ENCODE peak calls at places on chromosomes 16 and 17, in ten cellular contexts. One of them, this sample, is unnamed.

GRCh38 chr17:65182233-65182632 is 45.1 kb downstream of the RGS9 start:
- DNase-seq in fibroblast of villous mesenchyme: no peak
- DNase-seq in ovary: no peak
- DNase-seq in activated T-helper 1 cell treated with anti-CD3 and anti-CD28 coated beads, Interleukin-12 subunit alpha, Interleukin-12 subunit beta, Interleukin-2, Interleukin-4 antibody, amounts not matched to agents 30 ng/mL and 10 ng/mL and 1 ng/mL, durations not matched to agents 14 hours and 24 hours and 36 hours: no peak
- DNase-seq in COLO829: no peak
- DNase-seq in Caki2: no peak
- DNase-seq in HCEC 1CT: no peak
- DNase-seq in neural crest cell: no peak
- DNase-seq in COR-L47: no peak
- DNase-seq in type B pancreatic cell: no peak
- DNase-seq in this sample: no peak

GRCh38 chr17:40695874-40696472 is 7.6 kb downstream of the KRT24 start:
- DNase-seq in fibroblast of villous mesenchyme: no peak
- DNase-seq in ovary: no peak
- DNase-seq in activated T-helper 1 cell treated with anti-CD3 and anti-CD28 coated beads, Interleukin-12 subunit alpha, Interleukin-12 subunit beta, Interleukin-2, Interleukin-4 antibody, amounts not matched to agents 30 ng/mL and 10 ng/mL and 1 ng/mL, durations not matched to agents 14 hours and 24 hours and 36 hours: no peak
- DNase-seq in COLO829: no peak
- DNase-seq in Caki2: peak; percentile 23
- DNase-seq in HCEC 1CT: no peak
- DNase-seq in neural crest cell: no peak
- DNase-seq in COR-L47: no peak
- DNase-seq in type B pancreatic cell: no peak
- DNase-seq in this sample: no peak

GRCh38 chr16:80989801-80990200 is 16.9 kb downstream of the CMC2 start:
- DNase-seq in fibroblast of villous mesenchyme: no peak
- DNase-seq in ovary: no peak
- DNase-seq in activated T-helper 1 cell treated with anti-CD3 and anti-CD28 coated beads, Interleukin-12 subunit alpha, Interleukin-12 subunit beta, Interleukin-2, Interleukin-4 antibody, amounts not matched to agents 30 ng/mL and 10 ng/mL and 1 ng/mL, durations not matched to agents 14 hours and 24 hours and 36 hours: no peak
- DNase-seq in COLO829: peak; percentile 24
- DNase-seq in Caki2: no peak
- DNase-seq in HCEC 1CT: peak; percentile 11
- DNase-seq in neural crest cell: no peak
- DNase-seq in COR-L47: no peak
- DNase-seq in type B pancreatic cell: no peak
- DNase-seq in this sample: no peak

GRCh38 chr16:72371307-72372081 is 199.5 kb upstream of the PMFBP1 start:
- DNase-seq in fibroblast of villous mesenchyme: peak; percentile 84
- DNase-seq in ovary: no peak
- DNase-seq in activated T-helper 1 cell treated with anti-CD3 and anti-CD28 coated beads, Interleukin-12 subunit alpha, Interleukin-12 subunit beta, Interleukin-2, Interleukin-4 antibody, amounts not matched to agents 30 ng/mL and 10 ng/mL and 1 ng/mL, durations not matched to agents 14 hours and 24 hours and 36 hours: no peak
- DNase-seq in COLO829: peak; percentile 13
- DNase-seq in Caki2: peak; percentile 95
- DNase-seq in HCEC 1CT: peak; percentile 24
- DNase-seq in neural crest cell: no peak
- DNase-seq in COR-L47: no peak
- DNase-seq in type B pancreatic cell: no peak
- DNase-seq in this sample: no peak

GRCh38 chr17:38579934-38580333 is 25.8 kb downstream of the SRCIN1 start:
- DNase-seq in fibroblast of villous mesenchyme: peak; percentile 10
- DNase-seq in ovary: no peak
- DNase-seq in activated T-helper 1 cell treated with anti-CD3 and anti-CD28 coated beads, Interleukin-12 subunit alpha, Interleukin-12 subunit beta, Interleukin-2, Interleukin-4 antibody, amounts not matched to agents 30 ng/mL and 10 ng/mL and 1 ng/mL, durations not matched to agents 14 hours and 24 hours and 36 hours: no peak
- DNase-seq in COLO829: peak; percentile 66
- DNase-seq in Caki2: peak; percentile 68
- DNase-seq in HCEC 1CT: peak; percentile 36
- DNase-seq in neural crest cell: no peak
- DNase-seq in COR-L47: peak; percentile 94
- DNase-seq in type B pancreatic cell: no peak
- DNase-seq in this sample: no peak

GRCh38 chr17:9402590-9403199 is 172.9 kb downstream of the STX8 start:
- DNase-seq in fibroblast of villous mesenchyme: peak; percentile 35
- DNase-seq in ovary: no peak
- DNase-seq in activated T-helper 1 cell treated with anti-CD3 and anti-CD28 coated beads, Interleukin-12 subunit alpha, Interleukin-12 subunit beta, Interleukin-2, Interleukin-4 antibody, amounts not matched to agents 30 ng/mL and 10 ng/mL and 1 ng/mL, durations not matched to agents 14 hours and 24 hours and 36 hours: peak; percentile 9
- DNase-seq in COLO829: peak; percentile 25
- DNase-seq in Caki2: peak; percentile 19
- DNase-seq in HCEC 1CT: peak; percentile 48
- DNase-seq in neural crest cell: peak; percentile 38
- DNase-seq in COR-L47: no peak
- DNase-seq in type B pancreatic cell: no peak
- DNase-seq in this sample: peak; percentile 4

GRCh38 chr16:57091990-57092785 is at the start of gene CPNE2:
- DNase-seq in fibroblast of villous mesenchyme: peak; percentile 60
- DNase-seq in ovary: peak; percentile 77
- DNase-seq in activated T-helper 1 cell treated with anti-CD3 and anti-CD28 coated beads, Interleukin-12 subunit alpha, Interleukin-12 subunit beta, Interleukin-2, Interleukin-4 antibody, amounts not matched to agents 30 ng/mL and 10 ng/mL and 1 ng/mL, durations not matched to agents 14 hours and 24 hours and 36 hours: peak; percentile 34
- DNase-seq in COLO829: no peak
- DNase-seq in Caki2: peak; percentile 65
- DNase-seq in HCEC 1CT: peak; percentile 25
- DNase-seq in neural crest cell: peak; percentile 46
- DNase-seq in COR-L47: peak; percentile 25
- DNase-seq in type B pancreatic cell: no peak
- DNase-seq in this sample: no peak

GRCh38 chr16:68503334-68503733 is 35.8 kb upstream of the ZFP90 start:
- DNase-seq in fibroblast of villous mesenchyme: no peak
- DNase-seq in ovary: no peak
- DNase-seq in activated T-helper 1 cell treated with anti-CD3 and anti-CD28 coated beads, Interleukin-12 subunit alpha, Interleukin-12 subunit beta, Interleukin-2, Interleukin-4 antibody, amounts not matched to agents 30 ng/mL and 10 ng/mL and 1 ng/mL, durations not matched to agents 14 hours and 24 hours and 36 hours: no peak
- DNase-seq in COLO829: no peak
- DNase-seq in Caki2: no peak
- DNase-seq in HCEC 1CT: peak; percentile 52
- DNase-seq in neural crest cell: no peak
- DNase-seq in COR-L47: no peak
- DNase-seq in type B pancreatic cell: no peak
- DNase-seq in this sample: no peak

GRCh38 chr17:1413281-1413791 is 13.3 kb upstream of the YWHAE start:
- DNase-seq in fibroblast of villous mesenchyme: peak; percentile 79
- DNase-seq in ovary: peak; percentile 22
- DNase-seq in activated T-helper 1 cell treated with anti-CD3 and anti-CD28 coated beads, Interleukin-12 subunit alpha, Interleukin-12 subunit beta, Interleukin-2, Interleukin-4 antibody, amounts not matched to agents 30 ng/mL and 10 ng/mL and 1 ng/mL, durations not matched to agents 14 hours and 24 hours and 36 hours: no peak
- DNase-seq in COLO829: no peak
- DNase-seq in Caki2: peak; percentile 90
- DNase-seq in HCEC 1CT: peak; percentile 71
- DNase-seq in neural crest cell: no peak
- DNase-seq in COR-L47: peak; percentile 71
- DNase-seq in type B pancreatic cell: no peak
- DNase-seq in this sample: no peak

GRCh38 chr16:25108054-25108453 is 3.5 kb upstream of the LCMT1 start:
- DNase-seq in fibroblast of villous mesenchyme: no peak
- DNase-seq in ovary: no peak
- DNase-seq in activated T-helper 1 cell treated with anti-CD3 and anti-CD28 coated beads, Interleukin-12 subunit alpha, Interleukin-12 subunit beta, Interleukin-2, Interleukin-4 antibody, amounts not matched to agents 30 ng/mL and 10 ng/mL and 1 ng/mL, durations not matched to agents 14 hours and 24 hours and 36 hours: no peak
- DNase-seq in COLO829: no peak
- DNase-seq in Caki2: peak; percentile 28
- DNase-seq in HCEC 1CT: no peak
- DNase-seq in neural crest cell: no peak
- DNase-seq in COR-L47: no peak
- DNase-seq in type B pancreatic cell: no peak
- DNase-seq in this sample: peak; percentile 19

GRCh38 chr17:7582401-7583252 is 1.0 kb upstream of the MPDU1 start:
- DNase-seq in fibroblast of villous mesenchyme: no peak
- DNase-seq in ovary: no peak
- DNase-seq in activated T-helper 1 cell treated with anti-CD3 and anti-CD28 coated beads, Interleukin-12 subunit alpha, Interleukin-12 subunit beta, Interleukin-2, Interleukin-4 antibody, amounts not matched to agents 30 ng/mL and 10 ng/mL and 1 ng/mL, durations not matched to agents 14 hours and 24 hours and 36 hours: no peak
- DNase-seq in COLO829: no peak
- DNase-seq in Caki2: no peak
- DNase-seq in HCEC 1CT: no peak
- DNase-seq in neural crest cell: no peak
- DNase-seq in COR-L47: no peak
- DNase-seq in type B pancreatic cell: no peak
- DNase-seq in this sample: no peak

GRCh38 chr16:89905511-89906140 is 13.0 kb upstream of the MC1R start:
- DNase-seq in fibroblast of villous mesenchyme: no peak
- DNase-seq in ovary: peak; percentile 16
- DNase-seq in activated T-helper 1 cell treated with anti-CD3 and anti-CD28 coated beads, Interleukin-12 subunit alpha, Interleukin-12 subunit beta, Interleukin-2, Interleukin-4 antibody, amounts not matched to agents 30 ng/mL and 10 ng/mL and 1 ng/mL, durations not matched to agents 14 hours and 24 hours and 36 hours: no peak
- DNase-seq in COLO829: peak; percentile 60
- DNase-seq in Caki2: no peak
- DNase-seq in HCEC 1CT: no peak
- DNase-seq in neural crest cell: no peak
- DNase-seq in COR-L47: no peak
- DNase-seq in type B pancreatic cell: no peak
- DNase-seq in this sample: no peak

GRCh38 chr16:84739349-84740124 is 39.7 kb downstream of the USP10 start:
- DNase-seq in fibroblast of villous mesenchyme: peak; percentile 96
- DNase-seq in ovary: no peak
- DNase-seq in activated T-helper 1 cell treated with anti-CD3 and anti-CD28 coated beads, Interleukin-12 subunit alpha, Interleukin-12 subunit beta, Interleukin-2, Interleukin-4 antibody, amounts not matched to agents 30 ng/mL and 10 ng/mL and 1 ng/mL, durations not matched to agents 14 hours and 24 hours and 36 hours: no peak
- DNase-seq in COLO829: no peak
- DNase-seq in Caki2: no peak
- DNase-seq in HCEC 1CT: peak; percentile 96
- DNase-seq in neural crest cell: no peak
- DNase-seq in COR-L47: no peak
- DNase-seq in type B pancreatic cell: no peak
- DNase-seq in this sample: no peak

GRCh38 chr17:62668091-62668804 is 40.8 kb downstream of the MRC2 start:
- DNase-seq in fibroblast of villous mesenchyme: no peak
- DNase-seq in ovary: no peak
- DNase-seq in activated T-helper 1 cell treated with anti-CD3 and anti-CD28 coated beads, Interleukin-12 subunit alpha, Interleukin-12 subunit beta, Interleukin-2, Interleukin-4 antibody, amounts not matched to agents 30 ng/mL and 10 ng/mL and 1 ng/mL, durations not matched to agents 14 hours and 24 hours and 36 hours: no peak
- DNase-seq in COLO829: no peak
- DNase-seq in Caki2: no peak
- DNase-seq in HCEC 1CT: no peak
- DNase-seq in neural crest cell: no peak
- DNase-seq in COR-L47: no peak
- DNase-seq in type B pancreatic cell: no peak
- DNase-seq in this sample: no peak

GRCh38 chr17:37608369-37609169 is 649 bp downstream of the SYNRG start:
- DNase-seq in fibroblast of villous mesenchyme: peak; percentile 51
- DNase-seq in ovary: no peak
- DNase-seq in activated T-helper 1 cell treated with anti-CD3 and anti-CD28 coated beads, Interleukin-12 subunit alpha, Interleukin-12 subunit beta, Interleukin-2, Interleukin-4 antibody, amounts not matched to agents 30 ng/mL and 10 ng/mL and 1 ng/mL, durations not matched to agents 14 hours and 24 hours and 36 hours: no peak
- DNase-seq in COLO829: no peak
- DNase-seq in Caki2: peak; percentile 29
- DNase-seq in HCEC 1CT: peak; percentile 19
- DNase-seq in neural crest cell: peak; percentile 56
- DNase-seq in COR-L47: peak; percentile 25
- DNase-seq in type B pancreatic cell: no peak
- DNase-seq in this sample: no peak

GRCh38 chr17:45256114-45256966 is 5.6 kb downstream of the SPATA32 start:
- DNase-seq in fibroblast of villous mesenchyme: no peak
- DNase-seq in ovary: no peak
- DNase-seq in activated T-helper 1 cell treated with anti-CD3 and anti-CD28 coated beads, Interleukin-12 subunit alpha, Interleukin-12 subunit beta, Interleukin-2, Interleukin-4 antibody, amounts not matched to agents 30 ng/mL and 10 ng/mL and 1 ng/mL, durations not matched to agents 14 hours and 24 hours and 36 hours: no peak
- DNase-seq in COLO829: no peak
- DNase-seq in Caki2: no peak
- DNase-seq in HCEC 1CT: no peak
- DNase-seq in neural crest cell: no peak
- DNase-seq in COR-L47: no peak
- DNase-seq in type B pancreatic cell: no peak
- DNase-seq in this sample: no peak

GRCh38 chr17:38705523-38705802 is 390 bp downstream of the MLLT6 start:
- DNase-seq in fibroblast of villous mesenchyme: no peak
- DNase-seq in ovary: no peak
- DNase-seq in activated T-helper 1 cell treated with anti-CD3 and anti-CD28 coated beads, Interleukin-12 subunit alpha, Interleukin-12 subunit beta, Interleukin-2, Interleukin-4 antibody, amounts not matched to agents 30 ng/mL and 10 ng/mL and 1 ng/mL, durations not matched to agents 14 hours and 24 hours and 36 hours: no peak
- DNase-seq in COLO829: no peak
- DNase-seq in Caki2: no peak
- DNase-seq in HCEC 1CT: no peak
- DNase-seq in neural crest cell: peak; percentile 43
- DNase-seq in COR-L47: no peak
- DNase-seq in type B pancreatic cell: no peak
- DNase-seq in this sample: no peak

GRCh38 chr16:64416232-64417010 is 705.4 kb downstream of the CDH11 start:
- DNase-seq in fibroblast of villous mesenchyme: peak; percentile 56
- DNase-seq in ovary: no peak
- DNase-seq in activated T-helper 1 cell treated with anti-CD3 and anti-CD28 coated beads, Interleukin-12 subunit alpha, Interleukin-12 subunit beta, Interleukin-2, Interleukin-4 antibody, amounts not matched to agents 30 ng/mL and 10 ng/mL and 1 ng/mL, durations not matched to agents 14 hours and 24 hours and 36 hours: no peak
- DNase-seq in COLO829: no peak
- DNase-seq in Caki2: peak; percentile 19
- DNase-seq in HCEC 1CT: peak; percentile 55
- DNase-seq in neural crest cell: no peak
- DNase-seq in COR-L47: no peak
- DNase-seq in type B pancreatic cell: no peak
- DNase-seq in this sample: no peak

GRCh38 chr16:15682105-15682570 is 32.1 kb downstream of the NDE1 start:
- DNase-seq in fibroblast of villous mesenchyme: peak; percentile 87
- DNase-seq in ovary: no peak
- DNase-seq in activated T-helper 1 cell treated with anti-CD3 and anti-CD28 coated beads, Interleukin-12 subunit alpha, Interleukin-12 subunit beta, Interleukin-2, Interleukin-4 antibody, amounts not matched to agents 30 ng/mL and 10 ng/mL and 1 ng/mL, durations not matched to agents 14 hours and 24 hours and 36 hours: peak; percentile 25
- DNase-seq in COLO829: peak; percentile 68
- DNase-seq in Caki2: peak; percentile 83
- DNase-seq in HCEC 1CT: peak; percentile 78
- DNase-seq in neural crest cell: peak; percentile 6
- DNase-seq in COR-L47: peak; percentile 1
- DNase-seq in type B pancreatic cell: no peak
- DNase-seq in this sample: peak; percentile 26

GRCh38 chr17:63154586-63155244 is 188.7 kb downstream of the TANC2 start:
- DNase-seq in fibroblast of villous mesenchyme: no peak
- DNase-seq in ovary: no peak
- DNase-seq in activated T-helper 1 cell treated with anti-CD3 and anti-CD28 coated beads, Interleukin-12 subunit alpha, Interleukin-12 subunit beta, Interleukin-2, Interleukin-4 antibody, amounts not matched to agents 30 ng/mL and 10 ng/mL and 1 ng/mL, durations not matched to agents 14 hours and 24 hours and 36 hours: no peak
- DNase-seq in COLO829: no peak
- DNase-seq in Caki2: no peak
- DNase-seq in HCEC 1CT: no peak
- DNase-seq in neural crest cell: no peak
- DNase-seq in COR-L47: no peak
- DNase-seq in type B pancreatic cell: no peak
- DNase-seq in this sample: no peak

GRCh38 chr16:20904507-20905079 is 4.0 kb downstream of the LYRM1 start:
- DNase-seq in fibroblast of villous mesenchyme: peak; percentile 82
- DNase-seq in ovary: no peak
- DNase-seq in activated T-helper 1 cell treated with anti-CD3 and anti-CD28 coated beads, Interleukin-12 subunit alpha, Interleukin-12 subunit beta, Interleukin-2, Interleukin-4 antibody, amounts not matched to agents 30 ng/mL and 10 ng/mL and 1 ng/mL, durations not matched to agents 14 hours and 24 hours and 36 hours: peak; percentile 14
- DNase-seq in COLO829: no peak
- DNase-seq in Caki2: no peak
- DNase-seq in HCEC 1CT: peak; percentile 80
- DNase-seq in neural crest cell: no peak
- DNase-seq in COR-L47: no peak
- DNase-seq in type B pancreatic cell: no peak
- DNase-seq in this sample: no peak

GRCh38 chr16:67967956-67968439 is 439 bp downstream of the SLC12A4 start:
- DNase-seq in fibroblast of villous mesenchyme: peak; percentile 50
- DNase-seq in ovary: peak; percentile 65
- DNase-seq in activated T-helper 1 cell treated with anti-CD3 and anti-CD28 coated beads, Interleukin-12 subunit alpha, Interleukin-12 subunit beta, Interleukin-2, Interleukin-4 antibody, amounts not matched to agents 30 ng/mL and 10 ng/mL and 1 ng/mL, durations not matched to agents 14 hours and 24 hours and 36 hours: peak; percentile 33
- DNase-seq in COLO829: no peak
- DNase-seq in Caki2: no peak
- DNase-seq in HCEC 1CT: peak; percentile 25
- DNase-seq in neural crest cell: no peak
- DNase-seq in COR-L47: no peak
- DNase-seq in type B pancreatic cell: no peak
- DNase-seq in this sample: no peak

GRCh38 chr16:8712589-8713361 is 38.4 kb downstream of the ABAT start:
- DNase-seq in fibroblast of villous mesenchyme: no peak
- DNase-seq in ovary: no peak
- DNase-seq in activated T-helper 1 cell treated with anti-CD3 and anti-CD28 coated beads, Interleukin-12 subunit alpha, Interleukin-12 subunit beta, Interleukin-2, Interleukin-4 antibody, amounts not matched to agents 30 ng/mL and 10 ng/mL and 1 ng/mL, durations not matched to agents 14 hours and 24 hours and 36 hours: no peak
- DNase-seq in COLO829: no peak
- DNase-seq in Caki2: no peak
- DNase-seq in HCEC 1CT: no peak
- DNase-seq in neural crest cell: peak; percentile 44
- DNase-seq in COR-L47: peak; percentile 71
- DNase-seq in type B pancreatic cell: peak; percentile 74
- DNase-seq in this sample: no peak

GRCh38 chr17:67544364-67544763 is 167.3 kb downstream of the PITPNC1 start:
- DNase-seq in fibroblast of villous mesenchyme: no peak
- DNase-seq in ovary: no peak
- DNase-seq in activated T-helper 1 cell treated with anti-CD3 and anti-CD28 coated beads, Interleukin-12 subunit alpha, Interleukin-12 subunit beta, Interleukin-2, Interleukin-4 antibody, amounts not matched to agents 30 ng/mL and 10 ng/mL and 1 ng/mL, durations not matched to agents 14 hours and 24 hours and 36 hours: no peak
- DNase-seq in COLO829: no peak
- DNase-seq in Caki2: no peak
- DNase-seq in HCEC 1CT: no peak
- DNase-seq in neural crest cell: no peak
- DNase-seq in COR-L47: no peak
- DNase-seq in type B pancreatic cell: no peak
- DNase-seq in this sample: no peak

GRCh38 chr16:50011707-50012106 is 13.3 kb upstream of the CNEP1R1 start:
- DNase-seq in fibroblast of villous mesenchyme: peak; percentile 30
- DNase-seq in ovary: no peak
- DNase-seq in activated T-helper 1 cell treated with anti-CD3 and anti-CD28 coated beads, Interleukin-12 subunit alpha, Interleukin-12 subunit beta, Interleukin-2, Interleukin-4 antibody, amounts not matched to agents 30 ng/mL and 10 ng/mL and 1 ng/mL, durations not matched to agents 14 hours and 24 hours and 36 hours: no peak
- DNase-seq in COLO829: no peak
- DNase-seq in Caki2: no peak
- DNase-seq in HCEC 1CT: no peak
- DNase-seq in neural crest cell: no peak
- DNase-seq in COR-L47: no peak
- DNase-seq in type B pancreatic cell: no peak
- DNase-seq in this sample: no peak

GRCh38 chr17:19703106-19703775 is 13.1 kb downstream of the SLC47A2 start:
- DNase-seq in fibroblast of villous mesenchyme: no peak
- DNase-seq in ovary: no peak
- DNase-seq in activated T-helper 1 cell treated with anti-CD3 and anti-CD28 coated beads, Interleukin-12 subunit alpha, Interleukin-12 subunit beta, Interleukin-2, Interleukin-4 antibody, amounts not matched to agents 30 ng/mL and 10 ng/mL and 1 ng/mL, durations not matched to agents 14 hours and 24 hours and 36 hours: no peak
- DNase-seq in COLO829: no peak
- DNase-seq in Caki2: no peak
- DNase-seq in HCEC 1CT: no peak
- DNase-seq in neural crest cell: no peak
- DNase-seq in COR-L47: no peak
- DNase-seq in type B pancreatic cell: no peak
- DNase-seq in this sample: no peak

GRCh38 chr16:322476-323143 is 29.9 kb downstream of the AXIN1 start:
- DNase-seq in fibroblast of villous mesenchyme: no peak
- DNase-seq in ovary: no peak
- DNase-seq in activated T-helper 1 cell treated with anti-CD3 and anti-CD28 coated beads, Interleukin-12 subunit alpha, Interleukin-12 subunit beta, Interleukin-2, Interleukin-4 antibody, amounts not matched to agents 30 ng/mL and 10 ng/mL and 1 ng/mL, durations not matched to agents 14 hours and 24 hours and 36 hours: no peak
- DNase-seq in COLO829: no peak
- DNase-seq in Caki2: no peak
- DNase-seq in HCEC 1CT: no peak
- DNase-seq in neural crest cell: no peak
- DNase-seq in COR-L47: no peak
- DNase-seq in type B pancreatic cell: no peak
- DNase-seq in this sample: no peak

GRCh38 chr17:29927546-29927945 is 2.5 kb downstream of the SSH2 start:
- DNase-seq in fibroblast of villous mesenchyme: no peak
- DNase-seq in ovary: no peak
- DNase-seq in activated T-helper 1 cell treated with anti-CD3 and anti-CD28 coated beads, Interleukin-12 subunit alpha, Interleukin-12 subunit beta, Interleukin-2, Interleukin-4 antibody, amounts not matched to agents 30 ng/mL and 10 ng/mL and 1 ng/mL, durations not matched to agents 14 hours and 24 hours and 36 hours: no peak
- DNase-seq in COLO829: no peak
- DNase-seq in Caki2: no peak
- DNase-seq in HCEC 1CT: no peak
- DNase-seq in neural crest cell: no peak
- DNase-seq in COR-L47: no peak
- DNase-seq in type B pancreatic cell: no peak
- DNase-seq in this sample: no peak

This sample was measured in CD4-positive, alpha-beta T cell.